ENCODE peak calls at places on chromosomes 12 and 14, in four cellular contexts. Y is ovary, R is transverse colon, A is stomach. M is an unnamed sample.

GRCh38 chr12:10847701-10848100 is 1.6 kb downstream of the PRR4 start:
- DNase-seq in Y (no peak), R (no peak), A (no peak), M (no peak)

GRCh38 chr14:49895480-49895879 is 2.6 kb downstream of the ARF6 start:
- DNase-seq in R (no peak), A (no peak), Y (no peak), M (no peak)

GRCh38 chr12:388547-389137 is 478 bp downstream of the KDM5A start:
- DNase-seq in A (no peak), Y (no peak), R (peak), M (no peak)

GRCh38 chr12:71566655-71567054 is 97.0 kb downstream of the ZFC3H1 start:
- DNase-seq in A (no peak), Y (no peak), R (no peak), M (no peak)

GRCh38 chr14:105849933-105850626 is 323.7 kb downstream of the TMEM121 start:
- DNase-seq in Y (no peak), A (no peak), R (no peak), M (no peak)

GRCh38 chr14:61368061-61368710 is 46.8 kb downstream of the PRKCH start:
- DNase-seq in R (no peak), A (no peak), Y (no peak), M (peak)

GRCh38 chr14:22713631-22713950 is 52.9 kb upstream of the OXA1L start:
- DNase-seq in Y (no peak), A (no peak), R (no peak), M (no peak)

GRCh38 chr12:120971299-120972180 is 6.8 kb upstream of the HNF1A start:
- DNase-seq in A (no peak), R (no peak), Y (no peak), M (no peak)

GRCh38 chr12:106305376-106305775 is 2.8 kb downstream of the TCP11L2 start:
- DNase-seq in R (no peak), A (no peak), Y (no peak), M (no peak)

GRCh38 chr12:120388711-120389431 is 19.9 kb upstream of the MSI1 start:
- DNase-seq in R (no peak), Y (no peak), A (no peak), M (no peak)

GRCh38 chr12:47781479-47782371 is 8.7 kb downstream of the SLC48A1 start:
- DNase-seq in R (no peak), Y (no peak), A (no peak), M (no peak)

GRCh38 chr14:35915185-35915584 is 89.0 kb downstream of the BRMS1L start:
- DNase-seq in A (no peak), Y (no peak), R (no peak), M (no peak)

GRCh38 chr12:53265783-53266182 is 2.3 kb upstream of the ESPL1 start:
- DNase-seq in A (no peak), Y (no peak), R (no peak), M (no peak)

DNA sequence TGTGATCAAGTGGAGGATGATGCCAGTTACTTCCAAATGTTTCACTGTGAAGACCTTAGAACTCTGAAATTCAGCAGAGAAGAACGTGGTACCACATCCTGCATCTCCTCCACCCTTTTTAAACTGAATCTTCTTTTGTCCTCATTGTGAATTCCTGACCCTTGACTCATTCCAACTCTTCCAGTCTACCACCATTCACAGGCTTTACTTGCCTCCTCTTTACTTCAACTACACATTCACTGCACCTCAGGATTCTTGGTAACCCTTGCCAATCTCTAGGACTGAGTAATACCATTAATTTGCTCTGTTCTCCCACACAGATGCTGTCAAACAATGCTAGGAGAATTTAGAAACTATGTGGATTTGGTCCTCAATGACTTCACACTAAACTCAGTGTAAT is 37.3 kb downstream of the PPP1R12A start:
- DNase-seq in Y (no peak), A (no peak), R (no peak), M (no peak)
- TF ChIP-seq POLR2A in Y (no peak), A (no peak), R (no peak), M (no peak)

GRCh38 chr12:8846305-8846704 is 23.9 kb downstream of the A2ML1 start:
- DNase-seq in R (no peak), Y (no peak), A (no peak), M (no peak)

GRCh38 chr12:8847435-8847834 is 25.0 kb downstream of the A2ML1 start:
- DNase-seq in Y (no peak), R (no peak), A (no peak), M (no peak)

GRCh38 chr12:8841778-8842177 is 19.4 kb downstream of the A2ML1 start:
- DNase-seq in Y (no peak), A (no peak), R (no peak), M (no peak)

GRCh38 chr12:8840938-8841633 is 18.7 kb downstream of the A2ML1 start:
- DNase-seq in R (no peak), Y (no peak), A (no peak), M (no peak)

DNA sequence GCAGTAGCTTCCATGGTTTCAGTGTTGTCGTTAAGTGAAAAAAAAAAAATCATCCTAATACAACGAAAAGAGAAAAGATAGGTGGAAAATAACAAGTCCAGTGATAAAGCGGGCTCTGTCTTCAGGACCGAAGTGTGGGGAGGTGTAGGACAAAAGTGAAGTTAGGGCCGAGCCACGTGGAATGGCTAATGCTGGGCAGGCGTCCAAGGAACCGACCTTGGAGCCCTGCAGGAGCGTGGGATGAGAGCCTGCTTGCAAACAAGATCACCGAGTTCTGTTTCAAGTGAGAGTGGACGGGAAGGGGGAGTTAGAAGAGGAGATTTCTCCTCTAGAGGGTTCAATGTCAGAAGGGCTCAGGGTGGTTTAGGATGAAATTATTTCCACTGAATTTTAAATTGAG is 22.2 kb downstream of the A2ML1 start:
- DNase-seq in R (no peak), Y (peak), A (peak), M (no peak)
- H3K4me3 ChIP-seq in R (no peak), Y (no peak), A (no peak), M (no peak)

GRCh38 chr12:110547090-110547489 is 36.0 kb downstream of the PPTC7 start:
- DNase-seq in Y (no peak), A (no peak), R (no peak), M (no peak)

GRCh38 chr12:110548678-110549077 is 34.4 kb downstream of the PPTC7 start:
- DNase-seq in R (no peak), A (no peak), Y (peak), M (no peak)

GRCh38 chr12:110543965-110544364 is 39.2 kb downstream of the PPTC7 start:
- DNase-seq in A (no peak), R (no peak), Y (no peak), M (no peak)

GRCh38 chr12:110545812-110546211 is 37.3 kb downstream of the PPTC7 start:
- DNase-seq in Y (no peak), A (no peak), R (no peak), M (no peak)

GRCh38 chr12:110546339-110546738 is 36.8 kb downstream of the PPTC7 start:
- DNase-seq in R (no peak), A (no peak), Y (no peak), M (no peak)
- TF ChIP-seq EP300 in R (no peak), A (no peak), Y (no peak), M (no peak)

GRCh38 chr12:113186033-113186365 is 478 bp downstream of the RITA1 start:
- DNase-seq in R (no peak), A (no peak), Y (no peak), M (no peak)

GRCh38 chr12:113186666-113187325 is 1.3 kb downstream of the RITA1 start:
- DNase-seq in R (peak), Y (no peak), A (no peak), M (no peak)

GRCh38 chr12:113184900-113185179 is 438 bp downstream of the DDX54 start:
- DNase-seq in Y (peak), A (peak), R (peak), M (peak)

GRCh38 chr12:113184098-113184899 is 979 bp downstream of the DDX54 start:
- DNase-seq in Y (no peak), R (no peak), A (no peak), M (peak)

DNA sequence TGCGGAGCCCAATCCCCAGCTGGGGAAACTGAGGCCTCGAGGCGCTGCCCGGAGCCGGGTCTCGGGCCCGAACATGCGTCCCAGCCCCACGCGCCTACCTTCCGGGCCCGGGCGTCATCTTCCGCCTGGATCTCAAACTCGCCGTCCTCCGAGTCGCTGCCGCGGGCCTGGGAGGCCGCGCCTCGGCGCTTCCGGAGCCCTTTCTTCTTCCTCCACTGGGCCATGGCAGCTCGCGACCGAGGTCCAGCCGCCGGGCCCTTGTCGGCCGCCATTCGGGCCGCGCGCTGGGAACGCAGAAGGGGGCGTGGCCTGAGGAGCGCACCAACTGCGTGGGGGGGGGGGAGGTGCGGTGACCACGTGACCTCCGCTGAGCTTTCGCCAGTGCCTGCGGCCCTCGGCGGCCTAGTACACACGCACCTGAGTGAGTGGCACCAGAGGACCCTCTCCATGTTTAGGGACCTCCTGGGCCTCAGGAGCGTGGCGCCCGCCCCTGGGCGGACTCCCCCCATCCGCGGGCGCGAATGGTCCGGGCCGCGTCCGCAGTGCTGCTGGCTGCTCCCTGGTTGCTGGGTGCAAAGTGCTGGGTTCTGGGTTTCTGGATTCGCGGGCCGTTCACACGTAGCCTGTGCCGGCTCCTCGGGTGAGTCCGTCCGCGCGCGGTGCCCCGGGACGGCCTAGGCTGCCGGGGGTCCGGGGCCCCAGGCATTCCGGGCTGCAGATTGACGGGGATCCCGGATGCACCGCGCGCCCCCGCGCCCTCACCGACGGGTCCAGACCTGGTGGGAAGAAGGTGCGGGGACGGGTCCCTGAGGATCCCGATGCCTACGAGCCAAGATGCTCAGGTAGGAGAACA is at the start of the genes DDX54 and RITA1:
- DNase-seq in A (peak), R (peak), Y (peak), M (peak)
- TF ChIP-seq POLR2A in A (no peak), R (peak), Y (peak), M (no peak)

GRCh38 chr12:6534158-6534913 is at the start of gene GAPDH:
- DNase-seq in A (peak), R (peak), Y (peak), M (peak)
- H3K4me3 ChIP-seq in A (peak), R (peak), Y (peak), M (peak)

M was measured in esophagus muscularis mucosa.